ENCODE peak calls at places on chromosomes 12 and 14, in five cellular contexts. S is stomach, F is RWPE1, J is PC-3, N is lower lobe of right lung. I is an unnamed sample.

GRCh38 chr12:68290126-68290525 is 36.7 kb upstream of the IL22 start:
- DNase-seq in S (no peak), F (no peak), J (no peak), N (no peak), I (no peak)

GRCh38 chr12:11771356-11771755 is 121.9 kb downstream of the ETV6 start:
- DNase-seq in S (no peak), F (no peak), J (no peak), N (no peak), I (no peak)

GRCh38 chr12:60760965-60761364 is 1165.1 kb downstream of the SLC16A7 start:
- DNase-seq in S (no peak), F (no peak), J (no peak), N (no peak), I (no peak)

GRCh38 chr12:42961395-42961794 is 371.8 kb upstream of the PRICKLE1 start:
- DNase-seq in S (no peak), F (peak; percentile 78), J (peak; percentile 97), N (no peak), I (peak; percentile 89)

GRCh38 chr14:96260341-96260821 is 4.4 kb downstream of the BDKRB1 start:
- DNase-seq in S (no peak), F (no peak), J (peak; percentile 59), N (no peak), I (no peak)

GRCh38 chr14:104393898-104394605 is 185.5 kb upstream of the C14orf180 start:
- DNase-seq in S (peak; percentile 63), F (no peak), J (no peak), N (peak; percentile 67), I (no peak)

GRCh38 chr12:26318661-26319068 is 123.3 kb downstream of the SSPN start:
- DNase-seq in S (no peak), F (peak; percentile 54), J (peak; percentile 53), N (peak; percentile 62), I (peak; percentile 59)

GRCh38 chr12:54016478-54016964 is 7.7 kb downstream of the HOXC8 start:
- DNase-seq in S (no peak), F (peak; percentile 72), J (peak; percentile 89), N (no peak), I (no peak)

GRCh38 chr14:24806061-24806678 is 172.2 kb upstream of the GZMB start:
- DNase-seq in S (peak; percentile 85), F (peak; percentile 37), J (peak; percentile 70), N (peak; percentile 61), I (no peak)

GRCh38 chr14:32711103-32711680 is 227.5 kb upstream of the NPAS3 start:
- DNase-seq in S (no peak), F (peak; percentile 37), J (peak; percentile 73), N (no peak), I (no peak)

GRCh38 chr14:32710351-32711102 is 228.2 kb upstream of the NPAS3 start:
- DNase-seq in S (no peak), F (no peak), J (no peak), N (no peak), I (no peak)

GRCh38 chr14:32706672-32707071 is 232.0 kb upstream of the NPAS3 start:
- DNase-seq in S (no peak), F (no peak), J (no peak), N (no peak), I (no peak)

GRCh38 chr14:32708134-32708533 is 230.5 kb upstream of the NPAS3 start:
- DNase-seq in S (no peak), F (no peak), J (no peak), N (no peak), I (no peak)

DNA sequence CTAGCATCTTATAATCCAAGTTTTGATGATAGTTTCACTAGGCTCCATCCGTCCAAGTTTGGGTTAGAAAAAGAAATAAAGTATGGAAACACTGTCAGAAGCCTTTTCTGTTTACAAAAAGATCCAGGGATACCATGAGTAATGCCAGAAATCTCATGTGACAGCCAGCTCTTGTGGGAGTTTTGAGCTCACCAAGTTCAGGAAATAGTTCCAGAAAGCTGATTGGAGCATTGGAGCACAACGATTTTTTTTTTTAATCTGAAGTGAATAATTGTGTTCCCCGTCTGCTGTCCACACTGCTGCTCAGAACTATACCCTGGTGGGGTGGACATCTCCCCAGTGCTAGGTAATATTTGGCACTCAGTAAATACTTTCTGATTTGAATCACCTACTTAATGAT is 229.6 kb upstream of the NPAS3 start:
- DNase-seq in S (no peak), F (no peak), J (peak; percentile 57), N (no peak), I (no peak)
- H3K27ac ChIP-seq in S (peak overlapping the region; percentile 63), F (no peak overlapping the region), J (no peak overlapping the region), N (peak overlapping the region; percentile 20), I (no peak overlapping the region)

GRCh38 chr14:101497910-101498860 is 63.1 kb upstream of the DIO3 start:
- DNase-seq in S (peak; percentile 16), F (no peak), J (no peak), N (peak; percentile 14), I (no peak)

GRCh38 chr14:101495284-101495683 is 66.0 kb upstream of the DIO3 start:
- DNase-seq in S (peak; percentile 17), F (no peak), J (no peak), N (peak; percentile 20), I (no peak)

GRCh38 chr14:101494826-101495225 is 66.5 kb upstream of the DIO3 start:
- DNase-seq in S (peak; percentile 17), F (no peak), J (no peak), N (no peak), I (no peak)

GRCh38 chr14:101495827-101496778 is 65.2 kb upstream of the DIO3 start:
- DNase-seq in S (peak; percentile 20), F (no peak), J (no peak), N (peak; percentile 30), I (no peak)

DNA sequence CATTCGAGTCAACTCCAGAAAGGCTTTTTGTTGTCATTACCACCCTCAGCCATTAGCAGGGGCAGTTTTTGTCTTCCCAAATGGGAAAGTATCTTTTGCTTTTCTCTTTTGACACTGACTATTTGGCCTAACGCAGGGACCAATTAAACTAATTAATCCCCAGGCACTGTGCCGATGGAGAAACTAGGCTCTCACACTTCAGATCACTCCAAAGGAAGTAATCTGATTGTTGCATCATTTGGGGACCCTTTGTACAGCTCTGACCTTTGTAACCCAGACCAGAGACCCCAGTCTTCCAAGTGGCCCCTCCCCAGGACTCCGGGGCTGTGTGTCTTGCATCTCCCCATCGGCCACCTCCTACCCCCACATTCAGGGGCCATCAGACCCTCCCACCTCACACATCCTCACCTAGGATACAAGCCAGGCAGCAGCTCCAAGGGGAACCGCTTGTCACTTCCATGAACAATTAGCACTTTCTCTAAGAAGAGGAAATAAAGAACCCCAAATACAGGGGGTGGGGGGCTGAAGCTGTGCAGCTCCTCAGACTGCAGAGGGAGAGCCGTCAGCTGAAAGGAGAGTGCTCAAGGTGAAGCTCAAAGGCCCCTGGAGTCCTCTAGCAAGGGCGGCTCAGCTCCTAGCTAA is 64.4 kb upstream of the DIO3 start:
- DNase-seq in S (peak; percentile 17), F (no peak), J (no peak), N (peak; percentile 32), I (no peak)
- H3K27ac ChIP-seq in S (no peak overlapping the region), F (no peak overlapping the region), J (no peak overlapping the region), N (no peak overlapping the region), I (no peak overlapping the region)

GRCh38 chr14:63893701-63894458 is 41.1 kb downstream of the SYNE2 start:
- DNase-seq in S (peak; percentile 29), F (no peak), J (no peak), N (no peak), I (no peak)
- H3K27ac ChIP-seq in S (peak overlapping the region; percentile 78), F (peak overlapping the region; percentile 82), J (no peak overlapping the region), N (peak overlapping the region; percentile 43), I (no peak overlapping the region)

GRCh38 chr12:114829833-114830232 is 145.9 kb upstream of the TBX3 start:
- DNase-seq in S (no peak), F (no peak), J (no peak), N (no peak), I (no peak)

GRCh38 chr12:114836609-114837008 is 152.6 kb upstream of the TBX3 start:
- DNase-seq in S (no peak), F (no peak), J (no peak), N (no peak), I (no peak)

GRCh38 chr12:114834621-114835020 is 150.6 kb upstream of the TBX3 start:
- DNase-seq in S (no peak), F (no peak), J (peak; percentile 13), N (no peak), I (no peak)

GRCh38 chr12:114838480-114838879 is 154.5 kb upstream of the TBX3 start:
- DNase-seq in S (no peak), F (no peak), J (no peak), N (no peak), I (no peak)

DNA sequence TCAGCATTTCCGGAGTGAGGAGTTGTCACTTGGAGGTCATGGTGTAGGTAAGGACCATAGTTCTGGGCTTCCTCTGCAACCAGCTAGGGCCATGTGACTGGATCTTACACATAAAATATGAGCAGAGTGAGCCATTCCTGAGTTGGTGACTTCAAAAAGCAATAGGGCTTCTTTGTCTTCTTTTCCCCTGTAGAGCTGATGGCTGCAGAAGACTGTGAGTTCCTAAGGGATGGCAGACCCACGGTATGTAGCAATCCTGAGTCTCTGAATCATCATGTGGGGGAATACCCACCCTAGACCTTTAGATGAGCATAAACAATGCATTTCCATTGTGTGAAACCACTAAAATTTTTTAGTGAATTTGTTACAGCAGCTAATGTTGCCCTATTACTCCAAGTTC is 151.1 kb upstream of the TBX3 start:
- DNase-seq in S (no peak), F (no peak), J (peak; percentile 38), N (no peak), I (no peak)
- H3K27ac ChIP-seq in S (no peak overlapping the region), F (no peak overlapping the region), J (no peak overlapping the region), N (no peak overlapping the region), I (no peak overlapping the region)

I was measured in epithelial cell of prostate.